ENCODE peak calls at places on chromosomes 11 and 22, in nine cellular contexts. A is cardiac muscle cell; O is CD8-positive, alpha-beta memory T cell; W is IMR-90; Z is fibroblast of lung; E is HCT116; Q is body of pancreas; K is stomach; C is iPS DF 6.9. R is an unnamed sample.
A peak's percentile ranks its signal among the peaks of the same experiment; 100 is the strongest.

GRCh38 chr22:21102659-21103267 is 57.0 kb downstream of the LRRC74B start:
- DNase-seq in C (peak; percentile 66), E (peak; percentile 71), W (peak; percentile 37), Z (peak; percentile 52), O (peak; percentile 72), K (peak; percentile 68), Q (peak; percentile 77), A (peak; percentile 70), R (peak; percentile 80)

GRCh38 chr22:44261861-44262595 is 50.7 kb downstream of the SHISAL1 start:
- DNase-seq in E (no peak), Z (peak; percentile 5), K (no peak), W (no peak), C (no peak), A (peak; percentile 43), Q (no peak), O (no peak), R (no peak)

GRCh38 chr11:14073821-14074529 is 111.5 kb downstream of the SPON1 start:
- DNase-seq in O (no peak), Z (no peak), K (no peak), W (no peak), C (no peak), E (no peak), Q (no peak), A (peak; percentile 65), R (peak; percentile 54)

GRCh38 chr11:45848654-45849081 is 1.4 kb downstream of the CRY2 start:
- DNase-seq in E (no peak), W (no peak), Z (no peak), K (peak; percentile 60), A (no peak), O (no peak), C (no peak), Q (peak; percentile 64), R (no peak)

GRCh38 chr11:6565988-6566703 is 37.3 kb downstream of the RRP8 start:
- DNase-seq in K (no peak), C (no peak), W (no peak), Z (no peak), A (no peak), O (no peak), E (no peak), Q (no peak), R (no peak)

GRCh38 chr11:45087761-45088160 is 58.7 kb upstream of the PRDM11 start:
- DNase-seq in W (no peak), E (no peak), Z (no peak), O (no peak), Q (no peak), A (no peak), K (no peak), C (no peak), R (no peak)

GRCh38 chr22:47090591-47091240 is 328.3 kb downstream of the TBC1D22A start:
- DNase-seq in W (peak; percentile 60), C (no peak), Q (no peak), Z (peak; percentile 57), A (peak; percentile 70), E (no peak), O (no peak), K (no peak), R (no peak)

GRCh38 chr11:8087185-8087584 is 6.2 kb downstream of the TUB start:
- DNase-seq in C (no peak), W (no peak), Q (no peak), O (peak; percentile 42), K (no peak), A (no peak), E (no peak), Z (no peak), R (no peak)

GRCh38 chr11:15852179-15852578 is 504.2 kb downstream of the SOX6 start:
- DNase-seq in O (no peak), Z (no peak), A (no peak), E (peak; percentile 19), K (peak; percentile 34), Q (no peak), C (no peak), W (peak; percentile 35), R (no peak)

GRCh38 chr11:71221201-71221600 is 31.2 kb downstream of the SHANK2 start:
- DNase-seq in Z (no peak), C (no peak), A (no peak), O (no peak), E (no peak), K (no peak), Q (no peak), W (no peak), R (no peak)

GRCh38 chr22:50526849-50527801 is 1.7 kb upstream of the SCO2 start:
- DNase-seq in W (no peak), E (no peak), Q (no peak), O (no peak), A (peak; percentile 67), Z (peak; percentile 23), C (no peak), K (peak; percentile 72), R (peak; percentile 58)
- H3K4me1 ChIP-seq in W (peaks cover 20% of the 10 kb centered on the region), E (peaks cover 13% of the 10 kb centered on the region), Q (peaks cover 61% of the 10 kb centered on the region), O (peaks cover 33% of the 10 kb centered on the region), A (peaks cover 10% of the 10 kb centered on the region), Z (peaks cover 21% of the 10 kb centered on the region), C (peaks cover 13% of the 10 kb centered on the region), K (peaks cover 77% of the 10 kb centered on the region), R (peaks cover 34% of the 10 kb centered on the region)

GRCh38 chr11:2801711-2802388 is 83.7 kb downstream of the CDKN1C start:
- DNase-seq in C (no peak), Q (peak; percentile 7), Z (no peak), O (peak; percentile 38), W (no peak), K (peak; percentile 23), E (no peak), A (no peak), R (peak; percentile 10)

GRCh38 chr11:2804701-2805387 is 80.7 kb downstream of the CDKN1C start:
- DNase-seq in E (no peak), C (no peak), O (peak; percentile 25), Q (peak; percentile 14), A (no peak), K (peak; percentile 21), Z (no peak), W (no peak), R (peak; percentile 38)

GRCh38 chr11:2804189-2804588 is 81.4 kb downstream of the CDKN1C start:
- DNase-seq in O (no peak), K (no peak), W (no peak), E (no peak), Z (no peak), Q (no peak), C (no peak), A (no peak), R (peak; percentile 10)

GRCh38 chr11:2802389-2803185 is 83.0 kb downstream of the CDKN1C start:
- DNase-seq in E (no peak), W (no peak), K (peak; percentile 22), Q (peak; percentile 9), Z (no peak), O (peak; percentile 38), C (no peak), A (no peak), R (peak; percentile 46)

GRCh38 chr11:2803186-2804057 is 82.2 kb downstream of the CDKN1C start:
- DNase-seq in W (no peak), C (no peak), Q (peak; percentile 8), Z (no peak), A (no peak), E (no peak), O (no peak), K (peak; percentile 24), R (peak; percentile 42)
- H3K27ac ChIP-seq in W (no peak overlapping the region), C (no peak overlapping the region), Q (no peak overlapping the region), Z (no peak overlapping the region), A (no peak overlapping the region), E (no peak overlapping the region), O (no peak overlapping the region), K (no peak overlapping the region), R (no peak overlapping the region)

GRCh38 chr11:113994077-113994954 is 19.4 kb downstream of the HTR3A start:
- DNase-seq in Q (no peak), C (no peak), E (no peak), W (no peak), Z (no peak), A (peak; percentile 17), K (peak; percentile 36), O (peak; percentile 58), R (no peak)

GRCh38 chr11:114001416-114001815 is 26.5 kb downstream of the HTR3A start:
- DNase-seq in Q (no peak), K (no peak), C (no peak), Z (no peak), O (no peak), W (no peak), A (peak; percentile 13), E (no peak), R (no peak)

GRCh38 chr11:113998574-113998973 is 23.7 kb downstream of the HTR3A start:
- DNase-seq in C (no peak), Q (no peak), K (no peak), E (no peak), O (no peak), W (no peak), A (no peak), Z (no peak), R (no peak)

GRCh38 chr11:113992459-113993105 is 17.7 kb downstream of the HTR3A start:
- DNase-seq in K (no peak), Q (no peak), A (no peak), W (no peak), C (no peak), Z (no peak), O (no peak), E (no peak), R (no peak)

DNA sequence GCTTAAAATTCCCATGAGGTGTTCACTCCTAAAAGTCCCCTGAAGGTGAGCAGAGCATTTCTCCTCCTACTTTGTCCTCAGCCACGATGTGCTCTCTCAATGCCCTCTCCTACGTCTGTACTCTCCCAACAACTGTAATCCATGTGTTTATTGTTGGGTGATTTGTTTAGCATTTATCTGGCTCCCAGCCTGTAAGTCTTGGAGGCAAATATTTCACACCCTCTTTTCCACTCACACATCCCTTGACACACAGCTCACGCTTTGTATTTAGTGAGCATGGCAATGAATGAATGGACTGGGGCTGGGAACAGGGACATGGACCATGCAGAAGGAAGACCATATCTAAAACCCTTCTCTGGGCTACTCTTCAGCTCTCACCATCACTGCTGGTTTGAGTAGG is 22.6 kb downstream of the HTR3A start:
- DNase-seq in Z (no peak), Q (no peak), K (no peak), C (no peak), O (no peak), E (no peak), W (no peak), A (no peak), R (no peak)
- H3K27me3 ChIP-seq in Z (no peaks in the 10 kb centered on the region), Q (no peaks in the 10 kb centered on the region), K (peaks cover 58% of the 10 kb centered on the region), C (no peaks in the 10 kb centered on the region), O (peaks cover 8% of the 10 kb centered on the region), E (peaks cover 44% of the 10 kb centered on the region), W (no peaks in the 10 kb centered on the region), A (peaks cover 38% of the 10 kb centered on the region), R (peaks cover 4% of the 10 kb centered on the region)

DNA sequence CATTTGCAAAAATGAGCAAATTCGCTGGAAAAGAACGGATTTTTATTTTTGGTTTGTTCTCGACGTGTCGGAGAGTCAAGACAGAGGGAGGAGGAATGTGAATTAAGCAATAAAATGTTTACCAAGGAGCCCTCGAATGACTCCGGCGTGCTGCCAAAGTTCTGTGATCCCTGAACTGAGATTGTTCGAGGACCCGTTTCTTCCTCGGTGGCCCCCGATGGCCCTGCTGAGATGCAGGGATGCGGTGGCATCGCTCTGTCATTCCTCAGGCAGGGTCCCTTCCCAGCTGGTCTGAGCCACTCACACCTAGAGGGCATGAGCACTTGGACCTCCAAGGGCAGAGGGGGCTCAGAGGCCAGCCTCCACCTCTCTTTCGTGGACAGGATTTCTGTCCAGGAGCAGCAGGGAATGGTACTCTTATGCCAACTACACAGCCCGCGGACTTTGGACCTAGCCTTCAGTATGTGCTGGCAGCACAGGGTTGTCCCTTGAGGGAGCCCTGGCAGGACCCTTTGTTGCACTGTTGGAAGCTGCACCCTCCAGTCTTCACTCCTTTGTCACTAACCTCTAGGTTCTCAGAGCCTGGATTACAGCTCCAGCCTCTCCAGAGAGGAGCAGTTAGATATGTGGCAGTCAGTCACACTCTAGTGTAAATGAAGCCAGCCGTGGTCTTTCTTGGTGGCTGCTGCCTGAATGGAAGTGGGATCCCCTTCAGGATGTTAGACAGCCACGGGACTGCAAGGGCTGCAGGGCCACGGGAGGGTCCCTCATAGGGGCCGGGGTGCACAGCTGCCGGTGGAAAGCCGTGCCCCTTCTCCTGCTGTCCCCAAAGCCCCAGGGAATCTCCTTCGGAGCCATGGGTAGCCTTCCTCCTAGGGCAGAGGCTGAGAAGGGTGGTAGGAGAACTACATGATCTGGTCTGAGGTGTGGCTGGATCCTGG is 109.4 kb upstream of the ANO1 start:
- DNase-seq in Z (no peak), E (no peak), A (no peak), Q (no peak), W (no peak), O (no peak), C (no peak), K (no peak), R (no peak)
- H3K4me1 ChIP-seq in Z (no peaks in the 10 kb centered on the region), E (peaks cover 4% of the 10 kb centered on the region), A (no peaks in the 10 kb centered on the region), Q (peaks cover 13% of the 10 kb centered on the region), W (peaks cover 10% of the 10 kb centered on the region), O (no peaks in the 10 kb centered on the region), C (peaks cover 6% of the 10 kb centered on the region), K (no peaks in the 10 kb centered on the region), R (no peaks in the 10 kb centered on the region)